ENCODE peak calls at places on chromosome 15, in ten cellular contexts. D is mucosa of descending colon, M is NCI-H748 treated with DMSO at 0.1 percent for 48 hours, F is gastrocnemius medialis, G is astrocyte of the hippocampus, X is activated gamma-delta T cell treated with Interleukin-2 at 50 U/mL for 16 hours, U is non-pigmented ciliary epithelial cell, R is H54, O is cardiac fibroblast, I is LoVo. B is an unnamed sample.
A peak's percentile ranks its signal among the peaks of the same experiment; 100 is the strongest.

GRCh38 chr15:48334260-48334659 is 3.0 kb downstream of the DUT start:
- DNase-seq in D (no peak), M (no peak), F (no peak), G (no peak), X (no peak), U (no peak), R (no peak), O (no peak), I (no peak), B (no peak)

GRCh38 chr15:80780416-80781221 is 1.4 kb downstream of the CEMIP start:
- DNase-seq in D (peak; percentile 76), M (no peak), F (no peak), G (peak; percentile 90), X (no peak), U (no peak), R (no peak), O (peak; percentile 57), I (no peak), B (no peak)

GRCh38 chr15:88657326-88658069 is 18.7 kb downstream of the ISG20 start:
- DNase-seq in D (peak; percentile 47), M (no peak), F (no peak), G (peak; percentile 75), X (no peak), U (no peak), R (peak; percentile 38), O (peak; percentile 69), I (peak; percentile 46), B (no peak)

GRCh38 chr15:51801391-51801835 is 28.0 kb upstream of the TMOD3 start:
- DNase-seq in D (peak; percentile 27), M (no peak), F (no peak), G (peak; percentile 62), X (no peak), U (no peak), R (peak; percentile 21), O (peak; percentile 44), I (peak; percentile 21), B (no peak)

GRCh38 chr15:68264282-68264681 is 13.3 kb upstream of the FEM1B start:
- DNase-seq in D (no peak), M (no peak), F (no peak), G (no peak), X (no peak), U (no peak), R (no peak), O (no peak), I (no peak), B (no peak)

GRCh38 chr15:101348015-101348414 is 53.0 kb upstream of the SNRPA1 start:
- DNase-seq in D (no peak), M (no peak), F (no peak), G (no peak), X (no peak), U (no peak), R (no peak), O (no peak), I (no peak), B (no peak)

GRCh38 chr15:101559938-101560337 is 70.4 kb upstream of the PCSK6 start:
- DNase-seq in D (no peak), M (no peak), F (no peak), G (no peak), X (no peak), U (no peak), R (no peak), O (no peak), I (no peak), B (no peak)

GRCh38 chr15:73375755-73376305 is 7.1 kb upstream of the HCN4 start:
- DNase-seq in D (no peak), M (no peak), F (no peak), G (no peak), X (no peak), U (no peak), R (no peak), O (no peak), I (no peak), B (peak; percentile 69)

GRCh38 chr15:69031013-69032001 is 16.8 kb downstream of the NOX5 start:
- DNase-seq in D (peak; percentile 66), M (peak; percentile 16), F (no peak), G (peak; percentile 69), X (peak; percentile 14), U (no peak), R (no peak), O (peak; percentile 27), I (peak; percentile 39), B (no peak)

GRCh38 chr15:30043211-30043655 is 39.5 kb upstream of the GOLGA8J start:
- DNase-seq in D (no peak), M (no peak), F (no peak), G (peak; percentile 56), X (no peak), U (no peak), R (no peak), O (peak; percentile 51), I (no peak), B (no peak)

GRCh38 chr15:51229907-51230328 is 108.5 kb downstream of the CYP19A1 start:
- DNase-seq in D (no peak), M (peak; percentile 7), F (no peak), G (peak; percentile 51), X (no peak), U (no peak), R (no peak), O (peak; percentile 62), I (no peak), B (no peak)

GRCh38 chr15:83282141-83282540 is 2.3 kb downstream of the BNC1 start:
- DNase-seq in D (no peak), M (no peak), F (no peak), G (no peak), X (no peak), U (no peak), R (no peak), O (no peak), I (no peak), B (no peak)

GRCh38 chr15:79243723-79244122 is 38.8 kb upstream of the ANKRD34C start:
- DNase-seq in D (no peak), M (no peak), F (no peak), G (no peak), X (no peak), U (no peak), R (no peak), O (peak; percentile 1), I (no peak), B (no peak)

GRCh38 chr15:20355256-20355868 is 186.2 kb downstream of the GOLGA6L6 start:
- DNase-seq in D (no peak), M (no peak), F (no peak), G (no peak), X (no peak), U (no peak), R (no peak), O (no peak), I (no peak), B (no peak)

GRCh38 chr15:48418343-48418742 is 87.1 kb downstream of the DUT start:
- DNase-seq in D (no peak), M (no peak), F (no peak), G (no peak), X (no peak), U (no peak), R (no peak), O (no peak), I (no peak), B (no peak)

GRCh38 chr15:68580883-68581155 is 2.0 kb downstream of the CORO2B start:
- DNase-seq in D (no peak), M (no peak), F (no peak), G (no peak), X (no peak), U (no peak), R (no peak), O (no peak), I (no peak), B (no peak)

GRCh38 chr15:85865070-85865684 is 70.5 kb upstream of the KLHL25 start:
- DNase-seq in D (peak; percentile 30), M (no peak), F (no peak), G (peak; percentile 76), X (no peak), U (no peak), R (no peak), O (peak; percentile 60), I (peak; percentile 49), B (no peak)

GRCh38 chr15:31300208-31300661 is 26.4 kb upstream of the KLF13 start:
- DNase-seq in D (no peak), M (no peak), F (no peak), G (no peak), X (no peak), U (no peak), R (no peak), O (no peak), I (no peak), B (no peak)

GRCh38 chr15:53987480-53987879 is 9.2 kb downstream of the UNC13C start:
- DNase-seq in D (no peak), M (no peak), F (no peak), G (no peak), X (no peak), U (no peak), R (no peak), O (no peak), I (no peak), B (no peak)

GRCh38 chr15:72285927-72286516 is 13.7 kb upstream of the PARP6 start:
- DNase-seq in D (peak; percentile 43), M (no peak), F (peak; percentile 7), G (peak; percentile 21), X (peak; percentile 47), U (no peak), R (peak; percentile 32), O (peak; percentile 48), I (peak; percentile 26), B (no peak)

GRCh38 chr15:67813104-67813634 is 12.1 kb upstream of the SKOR1 start:
- DNase-seq in D (no peak), M (no peak), F (no peak), G (no peak), X (no peak), U (no peak), R (no peak), O (no peak), I (no peak), B (no peak)

GRCh38 chr15:49331951-49332350 is 91.1 kb upstream of the FGF7 start:
- DNase-seq in D (no peak), M (no peak), F (no peak), G (no peak), X (no peak), U (no peak), R (no peak), O (peak; percentile 35), I (no peak), B (no peak)

GRCh38 chr15:90557651-90558084 is 27.9 kb downstream of the CRTC3 start:
- DNase-seq in D (peak; percentile 45), M (no peak), F (peak; percentile 71), G (peak; percentile 91), X (no peak), U (no peak), R (no peak), O (peak; percentile 54), I (no peak), B (no peak)

GRCh38 chr15:101439920-101440319 is 49.6 kb downstream of the PCSK6 start:
- DNase-seq in D (no peak), M (no peak), F (no peak), G (peak; percentile 53), X (no peak), U (no peak), R (no peak), O (peak; percentile 75), I (no peak), B (no peak)

GRCh38 chr15:43150171-43150929 is 17.0 kb downstream of the TMEM62 start:
- DNase-seq in D (no peak), M (no peak), F (no peak), G (peak; percentile 66), X (no peak), U (peak; percentile 99), R (peak; percentile 51), O (peak; percentile 98), I (no peak), B (no peak)

GRCh38 chr15:63797901-63798300 is 35.8 kb downstream of the HERC1 start:
- DNase-seq in D (no peak), M (no peak), F (no peak), G (no peak), X (no peak), U (no peak), R (no peak), O (no peak), I (no peak), B (no peak)

GRCh38 chr15:59294961-59295741 is 77.5 kb downstream of the MYO1E start:
- DNase-seq in D (peak; percentile 51), M (no peak), F (peak; percentile 56), G (peak; percentile 85), X (no peak), U (peak; percentile 91), R (no peak), O (peak; percentile 95), I (no peak), B (no peak)

GRCh38 chr15:88894819-88895767 is at the start of gene HAPLN3:
- DNase-seq in D (peak; percentile 43), M (no peak), F (no peak), G (peak; percentile 66), X (peak; percentile 44), U (no peak), R (no peak), O (peak; percentile 46), I (peak; percentile 39), B (no peak)

B was measured in NCI-H1436 treated with DMSO at 0.1 percent for 48 hours.